ENCODE peak calls at places on chromosomes 1 and 21, in four cellular contexts. U is A549, O is astrocyte, F is HL-60. P is an unnamed sample.

GRCh38 chr1:184223216-184223615 is 163.6 kb upstream of the C1orf21 start:
- DNase-seq in U (peak; percentile 59), O (no peak), F (no peak), P (no peak)

GRCh38 chr21:32253215-32253641 is 25.6 kb downstream of the MIS18A start:
- DNase-seq in U (no peak), O (peak; percentile 64), F (no peak), P (peak; percentile 34)

GRCh38 chr1:40316595-40317393 is at the start of gene COL9A2:
- DNase-seq in U (no peak), O (no peak), F (no peak), P (peak; percentile 48)

GRCh38 chr1:204065986-204066300 is 7.0 kb upstream of the SOX13 start:
- DNase-seq in U (no peak), O (no peak), F (no peak), P (no peak)

GRCh38 chr1:51945591-51945990 is 44.9 kb downstream of the RAB3B start:
- DNase-seq in U (no peak), O (peak; percentile 42), F (no peak), P (peak; percentile 42)

GRCh38 chr1:154454391-154455120 is 47.5 kb upstream of the TDRD10 start:
- DNase-seq in U (no peak), O (no peak), F (peak; percentile 20), P (no peak)

GRCh38 chr1:189751311-189751710 is 726.4 kb downstream of the BRINP3 start:
- DNase-seq in U (no peak), O (peak; percentile 14), F (no peak), P (no peak)

GRCh38 chr21:27582946-27583270 is 616.0 kb upstream of the ADAMTS5 start:
- DNase-seq in U (no peak), O (peak; percentile 27), F (no peak), P (no peak)

GRCh38 chr1:41631971-41632370 is 147.5 kb upstream of the EDN2 start:
- DNase-seq in U (no peak), O (peak; percentile 64), F (no peak), P (peak; percentile 24)

GRCh38 chr1:202144510-202145324 is at the start of gene ARL8A:
- DNase-seq in U (peak; percentile 36), O (no peak), F (no peak), P (peak; percentile 47)

DNA sequence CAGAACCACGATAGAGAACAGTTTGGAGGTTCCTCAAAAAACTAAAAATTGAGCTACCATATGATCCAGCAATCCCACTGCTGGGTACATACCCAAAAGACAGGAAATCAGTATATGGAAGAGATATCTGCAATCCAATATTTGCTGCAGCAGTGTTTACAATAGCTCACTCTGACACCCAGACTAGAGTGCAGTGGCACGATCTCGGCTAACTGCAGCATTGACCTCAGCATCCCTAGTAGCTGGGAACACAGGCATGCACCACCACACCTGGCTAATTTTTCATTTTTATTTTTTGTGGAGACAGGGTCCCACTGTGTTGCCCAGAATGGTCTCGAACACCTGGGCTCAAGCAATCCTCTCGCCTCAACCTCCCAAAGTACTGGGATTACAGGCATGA is 13.1 kb downstream of the TTC13 start:
- DNase-seq in U (no peak), O (no peak), F (no peak), P (no peak)
- H3K27ac ChIP-seq in U (no peak overlapping the region), O (no peak overlapping the region), F (no peak overlapping the region), P (no peak overlapping the region)

DNA sequence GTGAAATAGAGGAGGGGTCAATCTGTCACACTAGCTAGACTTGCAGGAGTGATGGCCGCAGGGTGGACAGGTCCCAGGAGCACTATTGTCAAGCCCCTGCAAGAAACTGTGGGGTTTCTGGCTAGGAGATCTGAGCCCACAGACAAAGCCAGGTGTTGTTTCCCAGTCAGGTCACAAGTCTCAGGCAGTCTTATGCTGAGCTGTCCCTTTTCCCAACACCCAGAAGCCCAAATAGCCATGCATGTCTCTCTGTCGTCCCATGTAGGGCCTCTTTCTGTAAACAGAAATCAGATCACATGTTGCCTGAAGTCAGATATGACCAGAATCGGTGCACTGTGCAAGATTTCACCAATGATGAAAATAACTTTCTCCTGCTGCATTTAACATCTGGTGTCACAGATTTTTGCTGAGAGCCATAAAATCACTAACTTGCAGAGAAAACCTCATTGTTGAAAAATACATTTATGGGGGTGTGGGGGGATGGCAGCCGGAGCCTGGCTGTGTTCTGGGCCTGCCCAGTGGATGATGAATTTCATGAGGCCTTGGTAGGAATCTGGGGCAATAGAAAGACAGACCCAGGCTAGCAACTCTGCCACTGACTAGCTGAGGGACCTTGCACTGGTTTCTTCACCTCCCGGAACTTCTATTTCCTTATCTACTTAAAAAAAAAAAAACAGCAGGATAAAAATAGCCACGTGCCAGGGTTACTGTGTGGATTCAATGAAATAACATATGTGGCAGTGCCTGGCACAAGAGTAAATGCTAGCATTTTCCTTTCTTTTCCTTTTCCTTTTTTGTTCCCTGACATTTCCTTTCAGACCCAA is 158.9 kb upstream of the NFIA start:
- DNase-seq in U (no peak), O (no peak), F (no peak), P (no peak)
- H3K27ac ChIP-seq in U (no peak overlapping the region), O (no peak overlapping the region), F (no peak overlapping the region), P (peak overlapping the region; percentile 7)

DNA sequence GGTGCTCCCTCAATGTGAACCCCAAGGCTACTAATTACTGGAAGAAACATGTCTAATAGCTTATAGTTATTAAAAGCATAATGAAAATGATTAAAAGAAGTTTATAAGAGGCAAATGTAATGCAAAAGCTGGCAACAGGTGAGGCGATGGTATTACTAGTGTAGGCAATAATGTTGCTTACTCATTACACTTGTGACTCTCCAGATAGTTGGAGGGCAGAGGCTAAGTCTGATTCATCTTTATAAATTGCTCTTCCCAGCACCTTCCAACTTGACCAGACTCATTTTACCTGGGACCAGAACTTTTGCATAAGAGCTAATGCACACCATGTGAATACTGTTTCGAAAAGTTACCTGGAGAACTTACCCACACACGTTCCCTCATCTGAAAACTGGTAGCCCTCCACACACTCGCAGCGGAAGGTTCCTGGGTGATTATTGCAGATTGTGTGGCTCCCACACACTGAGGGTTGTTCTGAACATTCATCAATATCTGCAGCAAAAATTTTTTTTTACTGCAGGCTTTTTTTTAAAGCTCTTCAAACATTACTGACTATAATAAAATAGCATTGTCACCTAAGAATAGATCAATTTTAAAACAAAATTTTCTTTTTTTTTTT is 48.0 kb downstream of the NID1 start:
- DNase-seq in U (peak; percentile 14), O (peak; percentile 49), F (no peak), P (no peak)
- H3K27ac ChIP-seq in U (no peak overlapping the region), O (no peak overlapping the region), F (no peak overlapping the region), P (no peak overlapping the region)

GRCh38 chr1:245931450-245931849 is 575.6 kb downstream of the SMYD3 start:
- DNase-seq in U (no peak), O (no peak), F (no peak), P (no peak)

GRCh38 chr1:245926888-245927287 is 580.2 kb downstream of the SMYD3 start:
- DNase-seq in U (no peak), O (no peak), F (no peak), P (no peak)

GRCh38 chr1:245932302-245932972 is 574.6 kb downstream of the SMYD3 start:
- DNase-seq in U (no peak), O (no peak), F (no peak), P (no peak)

GRCh38 chr1:245933431-245934042 is 573.5 kb downstream of the SMYD3 start:
- DNase-seq in U (no peak), O (no peak), F (no peak), P (no peak)

GRCh38 chr1:245929224-245929623 is 577.9 kb downstream of the SMYD3 start:
- DNase-seq in U (no peak), O (no peak), F (no peak), P (no peak)
- H3K27ac ChIP-seq in U (no peak overlapping the region), O (no peak overlapping the region), F (no peak overlapping the region), P (no peak overlapping the region)

DNA sequence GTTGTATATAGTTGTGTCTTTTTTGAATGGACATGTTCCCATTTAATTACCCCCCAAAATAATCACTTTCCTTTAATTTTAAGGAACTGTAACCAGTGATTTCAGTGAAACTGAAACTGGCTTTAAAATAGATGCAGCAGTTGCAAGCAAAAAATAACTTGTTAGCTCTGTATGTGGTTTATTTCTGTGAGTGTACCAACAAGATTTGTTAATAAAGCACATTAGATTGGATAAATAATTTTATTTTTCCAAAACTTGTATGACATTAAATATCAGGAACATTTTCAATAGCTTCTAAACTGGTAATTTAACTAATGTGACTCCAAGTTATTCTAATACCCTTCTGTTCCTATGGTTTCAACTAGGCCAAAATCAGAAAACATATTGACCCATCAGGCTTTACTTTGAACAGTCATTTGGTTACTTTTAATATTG is 184.3 kb upstream of the CACYBP start:
- DNase-seq in U (no peak), O (no peak), F (no peak), P (no peak)
- H3K27ac ChIP-seq in U (no peak overlapping the region), O (no peak overlapping the region), F (no peak overlapping the region), P (no peak overlapping the region)

GRCh38 chr21:41508415-41509205 is 652 bp upstream of the TMPRSS2 start:
- DNase-seq in U (no peak), O (no peak), F (no peak), P (no peak)

GRCh38 chr21:41507521-41508414 is at the start of gene TMPRSS2:
- DNase-seq in U (no peak), O (no peak), F (no peak), P (peak; percentile 55)

GRCh38 chr21:41504030-41504429 is 3.9 kb downstream of the TMPRSS2 start:
- DNase-seq in U (no peak), O (no peak), F (no peak), P (no peak)

GRCh38 chr21:41506526-41507520 is 1.1 kb downstream of the TMPRSS2 start:
- DNase-seq in U (peak; percentile 3), O (no peak), F (no peak), P (no peak)

DNA sequence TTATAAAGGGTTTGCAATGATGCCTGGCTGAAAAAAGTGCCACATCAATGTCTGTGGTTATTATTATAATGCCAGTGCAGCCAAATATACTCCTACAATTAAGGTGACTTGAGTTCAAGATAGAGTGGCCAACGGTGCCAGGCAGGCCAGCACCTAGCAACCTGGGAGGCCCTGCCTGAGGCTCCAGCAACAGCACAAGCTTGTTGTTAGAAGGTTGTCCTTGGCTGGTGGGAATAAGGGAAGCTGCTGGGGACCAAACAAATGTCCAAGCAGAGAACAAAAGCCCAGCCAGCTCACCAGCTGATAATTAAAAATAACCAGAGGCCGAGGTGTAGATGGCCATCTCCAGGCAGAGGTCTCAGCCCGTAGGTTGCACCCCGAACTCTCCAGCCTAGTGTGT is 2.0 kb downstream of the TMPRSS2 start:
- DNase-seq in U (no peak), O (no peak), F (no peak), P (no peak)
- H3K27ac ChIP-seq in U (no peak overlapping the region), O (no peak overlapping the region), F (no peak overlapping the region), P (no peak overlapping the region)

DNA sequence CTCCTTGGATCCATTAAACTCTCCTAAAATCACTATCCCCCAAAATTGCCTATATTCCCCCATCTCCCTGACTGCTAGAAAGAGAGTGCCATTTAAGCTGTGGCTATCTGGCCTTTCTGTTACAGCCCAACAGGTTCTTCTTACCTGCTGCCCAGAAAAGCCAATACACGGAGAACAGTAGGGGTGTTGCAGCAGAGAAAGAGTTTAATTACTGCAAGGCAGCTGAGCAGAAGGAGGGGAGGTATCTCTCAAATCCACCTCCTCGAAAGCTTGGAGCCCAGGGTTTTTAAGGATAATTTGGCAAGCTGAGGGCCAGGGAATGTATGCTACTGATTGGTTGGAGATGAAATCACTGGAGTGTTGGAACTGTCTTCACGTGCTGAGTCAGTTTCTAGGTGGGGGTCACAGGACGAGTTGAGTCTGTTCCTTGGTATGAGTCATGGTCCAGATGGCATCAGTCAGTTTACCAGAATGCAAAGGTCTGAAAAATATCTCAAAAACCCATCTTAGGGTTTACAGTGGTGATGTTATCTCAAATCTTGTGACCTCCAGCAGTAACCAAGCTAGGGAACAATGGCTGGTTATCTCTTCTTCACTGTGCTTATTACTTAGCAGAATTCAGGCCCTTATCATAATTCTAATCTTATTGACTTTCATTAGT is 89.8 kb downstream of the SMYD3 start:
- DNase-seq in U (peak; percentile 7), O (peak; percentile 84), F (no peak), P (no peak)
- H3K27ac ChIP-seq in U (no peak overlapping the region), O (no peak overlapping the region), F (no peak overlapping the region), P (no peak overlapping the region)

P was measured in cardiac muscle cell.